ENCODE peak calls at places on chromosomes 3 and 15, in five cellular contexts. J is natural killer cell, O is endothelial cell, I is AG09309, L is OCI-LY7. F is an unnamed sample.

GRCh38 chr3:55061619-55062018 is 133.8 kb upstream of the LRTM1 start:
- DNase-seq in J (no peak), O (no peak), I (no peak), L (no peak), F (no peak)

GRCh38 chr3:132134611-132135010 is 99.8 kb upstream of the CPNE4 start:
- DNase-seq in J (no peak), O (no peak), I (peak), L (no peak), F (no peak)

GRCh38 chr3:125662675-125663074 is 67.4 kb upstream of the OSBPL11 start:
- DNase-seq in J (no peak), O (no peak), I (no peak), L (no peak), F (no peak)

GRCh38 chr3:132225664-132226063 is 91.5 kb upstream of the ACP3 start:
- DNase-seq in J (no peak), O (no peak), I (no peak), L (no peak), F (no peak)

GRCh38 chr3:156135921-156136655 is 15.7 kb downstream of the KCNAB1 start:
- DNase-seq in J (no peak), O (no peak), I (no peak), L (no peak), F (no peak)

GRCh38 chr3:43637702-43638101 is 15.9 kb upstream of the ANO10 start:
- DNase-seq in J (no peak), O (no peak), I (no peak), L (no peak), F (no peak)

GRCh38 chr15:99550077-99550476 is 15.7 kb upstream of the MEF2A start:
- DNase-seq in J (no peak), O (no peak), I (no peak), L (no peak), F (no peak)

GRCh38 chr15:92807971-92808571 is 92.1 kb upstream of the CHD2 start:
- DNase-seq in J (no peak), O (no peak), I (no peak), L (peak), F (no peak)

GRCh38 chr3:194134231-194134756 is 1.7 kb upstream of the HES1 start:
- DNase-seq in J (peak), O (peak), I (no peak), L (peak), F (peak)

GRCh38 chr3:76026379-76026778 is 241.0 kb upstream of the ZNF717 start:
- DNase-seq in J (no peak), O (no peak), I (no peak), L (no peak), F (no peak)

GRCh38 chr3:143236226-143236964 is 116.8 kb downstream of the CHST2 start:
- DNase-seq in J (no peak), O (no peak), I (no peak), L (peak), F (no peak)

GRCh38 chr3:35383216-35383615 is 256.1 kb upstream of the ARPP21 start:
- DNase-seq in J (no peak), O (no peak), I (no peak), L (no peak), F (no peak)

GRCh38 chr3:23202203-23202920 is 765 bp upstream of the UBE2E2 start:
- DNase-seq in J (no peak), O (peak), I (no peak), L (no peak), F (no peak)

GRCh38 chr3:194730369-194730768 is 44.7 kb downstream of the FAM43A start:
- DNase-seq in J (no peak), O (no peak), I (no peak), L (peak), F (no peak)

GRCh38 chr3:33003308-33003707 is 51.9 kb downstream of the CCR4 start:
- DNase-seq in J (no peak), O (no peak), I (no peak), L (no peak), F (no peak)

GRCh38 chr3:125231895-125232294 is 19.3 kb upstream of the SLC12A8 start:
- DNase-seq in J (no peak), O (no peak), I (no peak), L (no peak), F (no peak)

GRCh38 chr15:28921336-28921735 is 35.6 kb downstream of the APBA2 start:
- DNase-seq in J (no peak), O (no peak), I (no peak), L (no peak), F (no peak)

GRCh38 chr3:145578465-145578864 is 582.5 kb downstream of the PLOD2 start:
- DNase-seq in J (no peak), O (no peak), I (no peak), L (no peak), F (no peak)

GRCh38 chr3:152968388-152969024 is 133.6 kb downstream of the P2RY1 start:
- DNase-seq in J (no peak), O (no peak), I (no peak), L (no peak), F (no peak)

GRCh38 chr15:44414001-44414400 is 13.4 kb upstream of the CTDSPL2 start:
- DNase-seq in J (no peak), O (no peak), I (no peak), L (no peak), F (no peak)

GRCh38 chr3:126936110-126936509 is 46.8 kb upstream of the PLXNA1 start:
- DNase-seq in J (no peak), O (no peak), I (no peak), L (no peak), F (no peak)

GRCh38 chr3:33063651-33064051 is 33.3 kb downstream of the GLB1 start:
- DNase-seq in J (no peak), O (no peak), I (peak), L (peak), F (no peak)

GRCh38 chr3:128870327-128870726 is 9.1 kb upstream of the ACAD9 start:
- DNase-seq in J (no peak), O (no peak), I (no peak), L (no peak), F (no peak)

GRCh38 chr3:153221748-153222162 is 59.7 kb downstream of the RAP2B start:
- DNase-seq in J (peak), O (peak), I (peak), L (no peak), F (peak)

GRCh38 chr3:40851836-40852235 is 327.1 kb downstream of the ZNF621 start:
- DNase-seq in J (no peak), O (no peak), I (no peak), L (no peak), F (no peak)

GRCh38 chr3:123449092-123449985 is 449 bp upstream of the ADCY5 start:
- DNase-seq in J (no peak), O (peak), I (no peak), L (no peak), F (peak)

GRCh38 chr3:32410367-32411246 is 19.0 kb downstream of the CMTM7 start:
- DNase-seq in J (no peak), O (no peak), I (no peak), L (no peak), F (no peak)

DNA sequence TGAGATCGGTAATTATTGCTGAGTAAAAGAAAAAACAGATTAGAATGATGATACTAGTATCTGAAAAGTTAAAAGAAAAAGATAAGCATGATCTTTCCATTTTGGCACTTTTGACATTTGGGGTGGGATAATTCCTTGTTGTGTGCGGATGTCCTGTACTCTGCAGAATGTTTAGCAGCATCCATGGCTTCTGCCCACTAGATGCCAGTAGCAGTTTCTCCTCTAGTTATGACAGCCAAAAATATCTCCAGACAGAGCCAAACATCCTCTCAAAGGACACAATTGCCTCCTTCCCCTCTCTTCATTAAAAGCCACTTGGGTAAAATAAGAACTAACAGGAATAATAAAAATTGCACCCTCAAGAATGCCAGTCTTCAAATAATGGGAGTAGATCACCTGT is 468.8 kb upstream of the GRM7 start:
- DNase-seq in J (no peak), O (no peak), I (no peak), L (no peak), F (no peak)
- TF ChIP-seq CTCF in J (no peak), O (no peak), I (no peak), L (peak), F (no peak)

GRCh38 chr3:94285874-94286273 is 223.0 kb downstream of the NSUN3 start:
- DNase-seq in J (no peak), O (no peak), I (no peak), L (no peak), F (no peak)
- TF ChIP-seq CTCF in J (no peak), O (no peak), I (no peak), L (peak), F (no peak)

GRCh38 chr3:186118692-186119091 is 9.8 kb upstream of the ETV5 start:
- DNase-seq in J (no peak), O (no peak), I (no peak), L (peak), F (no peak)
- TF ChIP-seq CTCF in J (no peak), O (no peak), I (no peak), L (no peak), F (no peak)

DNA sequence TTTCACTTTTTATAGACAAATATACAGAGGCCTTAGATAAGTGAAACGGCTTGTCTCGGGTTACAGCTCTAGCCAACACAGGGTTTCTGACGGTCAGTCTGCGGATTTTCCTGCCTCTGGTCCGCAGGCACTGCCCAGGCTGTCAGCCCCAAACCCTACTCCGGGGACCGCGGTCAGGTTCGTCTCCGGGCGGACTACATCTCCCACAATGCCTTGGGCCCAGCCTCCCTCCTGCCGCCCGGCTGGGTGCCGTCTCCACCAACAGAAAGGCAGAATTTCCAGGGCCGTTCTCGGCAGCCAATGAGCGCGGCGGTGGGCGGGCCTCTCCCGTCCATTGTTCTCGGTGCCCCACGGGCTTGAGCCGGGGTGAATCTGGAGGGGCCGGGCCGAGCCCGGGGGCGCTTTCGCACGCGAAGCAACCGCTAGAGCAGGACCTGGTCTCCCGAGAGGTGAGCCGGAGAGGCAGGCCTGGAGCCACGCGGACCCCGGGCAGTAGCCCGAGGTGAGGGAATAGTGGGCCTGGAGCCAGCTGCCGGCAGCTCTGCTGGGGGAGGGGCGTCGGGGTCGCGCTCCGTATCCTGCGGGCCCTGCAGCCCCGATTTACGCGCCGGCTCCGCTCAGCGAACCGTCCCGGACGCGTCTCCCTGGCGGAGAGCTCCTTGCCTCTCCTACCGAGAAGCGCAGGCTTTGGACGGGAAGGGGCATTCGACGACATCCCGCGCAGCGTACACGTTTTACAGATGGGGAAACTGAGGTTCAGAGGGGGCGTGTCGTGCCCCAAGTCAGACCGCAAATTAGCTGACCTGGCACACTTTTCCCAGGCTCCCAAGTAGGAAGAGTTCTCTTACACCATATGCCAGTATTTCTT is at the start of gene ZSCAN2:
- DNase-seq in J (peak), O (peak), I (peak), L (peak), F (peak)
- TF ChIP-seq CTCF in J (no peak), O (no peak), I (no peak), L (no peak), F (no peak)